ENCODE peak calls at places on chromosomes 2 and 18, in five cellular contexts. O, I, X, N and Y are unnamed samples.

GRCh38 chr2:58826795-58827194 is 585.7 kb upstream of the FANCL start:
- DNase-seq in X (no peak), O (no peak), N (no peak), I (no peak), Y (no peak)

GRCh38 chr2:233137040-233137439 is 76.9 kb downstream of the INPP5D start:
- DNase-seq in X (no peak), I (no peak), O (no peak), N (no peak), Y (no peak)

GRCh38 chr2:20027715-20028434 is 15.4 kb upstream of the MATN3 start:
- DNase-seq in X (no peak), O (peak; percentile 60), N (no peak), I (no peak), Y (no peak)

GRCh38 chr18:36187826-36188721 is 777 bp downstream of the MOCOS start:
- DNase-seq in N (peak; percentile 73), O (peak; percentile 19), X (no peak), I (peak; percentile 19), Y (peak; percentile 55)

GRCh38 chr18:22632191-22632590 is 214.5 kb upstream of the CTAGE1 start:
- DNase-seq in X (no peak), O (no peak), N (no peak), I (peak; percentile 20), Y (no peak)

GRCh38 chr2:99608861-99609260 is 119.0 kb upstream of the REV1 start:
- DNase-seq in I (no peak), X (no peak), N (no peak), O (no peak), Y (no peak)

GRCh38 chr2:67600946-67601345 is 203.8 kb downstream of the ETAA1 start:
- DNase-seq in I (peak; percentile 73), X (no peak), O (peak; percentile 68), N (no peak), Y (no peak)

GRCh38 chr2:36785179-36785795 is 88.8 kb downstream of the VIT start:
- DNase-seq in N (peak; percentile 84), I (peak; percentile 57), X (peak; percentile 67), O (peak; percentile 65), Y (peak; percentile 81)

GRCh38 chr2:72992734-72993102 is 75.4 kb downstream of the EMX1 start:
- DNase-seq in O (no peak), X (no peak), N (no peak), I (no peak), Y (no peak)

GRCh38 chr2:46967990-46968647 is 52.5 kb upstream of the MCFD2 start:
- DNase-seq in O (peak; percentile 83), I (peak; percentile 85), N (peak; percentile 48), X (no peak), Y (no peak)

DNA sequence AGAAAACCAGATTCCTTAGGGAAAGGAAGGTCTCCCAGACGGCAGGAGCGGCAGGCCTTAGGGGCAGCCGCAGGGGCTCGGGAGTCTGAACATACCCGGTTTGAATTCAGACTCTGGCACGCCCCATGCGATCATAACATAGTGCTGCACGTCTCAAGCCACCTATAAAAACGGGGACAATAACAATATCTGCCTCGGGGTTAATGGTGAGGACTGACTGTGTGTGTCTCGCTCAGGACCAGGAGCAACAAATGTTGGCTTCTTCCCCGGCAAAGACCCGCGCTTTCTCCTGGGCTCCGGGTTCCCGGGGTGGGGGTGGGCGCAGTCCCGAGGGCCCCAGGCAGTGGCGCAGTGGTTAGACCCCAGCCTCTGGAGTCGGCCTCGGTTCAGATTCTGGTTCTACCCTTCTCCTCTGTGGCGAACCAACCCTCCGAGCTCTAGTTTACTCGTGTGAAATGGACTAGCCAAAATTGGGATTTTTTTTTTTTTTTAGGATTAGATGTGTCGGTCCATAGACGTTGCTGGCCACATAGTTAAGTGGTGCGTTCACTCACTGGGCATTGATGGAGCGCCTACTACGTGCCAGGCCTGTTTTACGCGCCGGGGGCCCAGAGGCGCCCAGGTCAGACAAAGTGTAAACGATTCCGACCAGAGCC is 959 bp upstream of the SH3BP4 start:
- DNase-seq in N (peak; percentile 70), O (peak; percentile 79), I (peak; percentile 64), X (no peak), Y (no peak)
- H4K8ac ChIP-seq in N (no peak overlapping the region), O (peak overlapping the region; percentile 98), I (peak overlapping the region; percentile 42), X (peak overlapping the region; percentile 44), Y (no peak overlapping the region)

GRCh38 chr2:1704606-1705556 is 39.4 kb downstream of the PXDN start:
- DNase-seq in N (peak; percentile 76), X (no peak), O (peak; percentile 83), I (no peak), Y (no peak)
- H4K8ac ChIP-seq in N (no peak overlapping the region), X (no peak overlapping the region), O (no peak overlapping the region), I (no peak overlapping the region), Y (no peak overlapping the region)

DNA sequence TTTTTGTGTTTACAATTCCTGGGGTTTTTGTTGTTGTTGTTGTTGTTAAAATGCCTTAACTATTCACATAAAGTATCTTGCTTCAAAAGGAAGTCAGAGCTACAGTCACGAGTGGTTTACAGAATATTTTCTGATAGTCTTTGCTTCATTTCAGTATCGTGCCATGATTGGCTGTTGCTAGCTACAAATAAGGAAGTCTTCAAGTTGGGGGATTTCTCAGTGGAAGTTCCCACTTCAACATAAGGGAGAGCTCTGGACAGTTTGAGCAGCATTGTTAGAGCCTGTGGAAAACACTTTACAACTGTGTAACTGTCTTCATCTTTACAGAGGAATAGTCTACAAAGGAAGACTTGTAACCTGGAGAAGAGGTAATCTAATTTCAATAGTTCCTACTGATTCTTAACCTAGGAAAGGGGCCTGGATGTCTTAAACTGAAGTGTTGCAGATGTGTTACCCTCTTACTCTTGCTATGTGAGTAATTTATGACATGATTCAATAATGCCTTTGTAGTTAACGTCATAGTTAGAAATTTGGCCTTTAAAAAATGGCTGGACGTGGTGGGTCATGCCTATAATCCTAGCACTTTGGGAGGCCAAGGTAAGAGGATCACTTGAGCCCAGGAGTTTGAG is 23.4 kb upstream of the TANK start:
- DNase-seq in X (no peak), N (no peak), I (peak; percentile 69), O (peak; percentile 95), Y (no peak)
- H4K8ac ChIP-seq in X (no peak overlapping the region), N (no peak overlapping the region), I (no peak overlapping the region), O (no peak overlapping the region), Y (no peak overlapping the region)

GRCh38 chr2:218345491-218346176 is 11.0 kb upstream of the CATIP start:
- DNase-seq in I (no peak), O (no peak), X (no peak), N (no peak), Y (no peak)
- H4K8ac ChIP-seq in I (no peak overlapping the region), O (peak overlapping the region; percentile 24), X (no peak overlapping the region), N (no peak overlapping the region), Y (no peak overlapping the region)